ENCODE peak calls at places on chromosomes 1 and 21, in four cellular contexts. U is SJCRH30; Z is stimulated activated CD8-positive, alpha-beta memory T cell treated with anti-CD3 and anti-CD28 coated beads, Interleukin-12 subunit alpha, Interleukin-12 subunit beta, amount 100 ng/mL, for 1 hour; O is sigmoid colon. K is an unnamed sample.

GRCh38 chr1:32666866-32667566 is 16.0 kb downstream of the RBBP4 start:
- DNase-seq in U (no peak), Z (no peak), O (no peak), K (no peak)

GRCh38 chr1:218030846-218031245 is 254.2 kb upstream of the RRP15 start:
- DNase-seq in U (no peak), Z (no peak), O (no peak), K (no peak)

GRCh38 chr1:245969274-245969673 is 537.8 kb downstream of the SMYD3 start:
- DNase-seq in U (no peak), Z (no peak), O (no peak), K (no peak)

GRCh38 chr1:91533625-91534024 is 33.0 kb downstream of the CDC7 start:
- DNase-seq in U (no peak), Z (no peak), O (no peak), K (no peak)

GRCh38 chr1:228921473-228921872 is 186.2 kb downstream of the RHOU start:
- DNase-seq in U (no peak), Z (no peak), O (peak), K (no peak)

GRCh38 chr1:236284291-236284711 is 2.5 kb upstream of the ERO1B start:
- DNase-seq in U (no peak), Z (no peak), O (no peak), K (no peak)

GRCh38 chr1:22327411-22327810 is 124.2 kb upstream of the ZBTB40 start:
- DNase-seq in U (no peak), Z (no peak), O (peak), K (no peak)

GRCh38 chr1:101008229-101008628 is 17.4 kb downstream of the DPH5 start:
- DNase-seq in U (no peak), Z (no peak), O (no peak), K (no peak)

GRCh38 chr1:24898909-24899439 is 31.1 kb downstream of the RUNX3 start:
- DNase-seq in U (no peak), Z (no peak), O (peak), K (peak)

GRCh38 chr1:117676615-117677130 is 70.8 kb downstream of the TENT5C start:
- DNase-seq in U (no peak), Z (no peak), O (no peak), K (no peak)

GRCh38 chr1:52633291-52633754 is 355 bp downstream of the SHISAL2A start:
- DNase-seq in U (no peak), Z (no peak), O (no peak), K (no peak)

GRCh38 chr1:235018161-235018560 is 110.5 kb downstream of the TOMM20 start:
- DNase-seq in U (peak), Z (no peak), O (peak), K (peak)

GRCh38 chr1:169105087-169105433 is 1.4 kb upstream of the ATP1B1 start:
- DNase-seq in U (no peak), Z (no peak), O (no peak), K (no peak)

GRCh38 chr1:213244664-213245091 is 193.6 kb downstream of the RPS6KC1 start:
- DNase-seq in U (peak), Z (peak), O (no peak), K (no peak)

GRCh38 chr1:37853157-37853556 is 6.2 kb downstream of the MTF1 start:
- DNase-seq in U (no peak), Z (no peak), O (no peak), K (no peak)

GRCh38 chr21:40511976-40512375 is 335.0 kb downstream of the DSCAM start:
- DNase-seq in U (no peak), Z (no peak), O (no peak), K (no peak)

GRCh38 chr1:180057883-180058396 is 96.7 kb upstream of the QSOX1 start:
- DNase-seq in U (no peak), Z (no peak), O (no peak), K (no peak)

GRCh38 chr1:38239258-38239657 is 192.7 kb upstream of the POU3F1 start:
- DNase-seq in U (peak), Z (no peak), O (no peak), K (peak)

GRCh38 chr1:203146537-203146936 is 19.0 kb downstream of the ADORA1 start:
- DNase-seq in U (no peak), Z (no peak), O (no peak), K (no peak)

GRCh38 chr21:15298306-15298705 is 233.5 kb upstream of the NRIP1 start:
- DNase-seq in U (no peak), Z (no peak), O (no peak), K (no peak)

GRCh38 chr1:171113377-171113776 is 22.7 kb downstream of the FMO3 start:
- DNase-seq in U (no peak), Z (no peak), O (no peak), K (no peak)

GRCh38 chr1:232551281-232551835 is 78.6 kb downstream of the SIPA1L2 start:
- DNase-seq in U (no peak), Z (no peak), O (no peak), K (no peak)

GRCh38 chr1:182990413-182991144 is 32.6 kb upstream of the LAMC1 start:
- DNase-seq in U (no peak), Z (no peak), O (no peak), K (no peak)

GRCh38 chr1:205251576-205251975 is 23.8 kb downstream of the TMCC2 start:
- DNase-seq in U (no peak), Z (no peak), O (no peak), K (no peak)

GRCh38 chr1:241590734-241591133 is 49.4 kb downstream of the CHML start:
- DNase-seq in U (no peak), Z (no peak), O (no peak), K (no peak)

GRCh38 chr1:53644496-53644895 is 94.5 kb downstream of the GLIS1 start:
- DNase-seq in U (no peak), Z (no peak), O (peak), K (peak)

GRCh38 chr1:19478241-19478780 is 7.0 kb downstream of the CAPZB start:
- DNase-seq in U (no peak), Z (no peak), O (no peak), K (no peak)

GRCh38 chr1:26694597-26695416 is 1.0 kb upstream of the ARID1A start:
- DNase-seq in U (peak), Z (no peak), O (no peak), K (no peak)

GRCh38 chr1:1299686-1300351 is 7.9 kb downstream of the ACAP3 start:
- DNase-seq in U (no peak), Z (no peak), O (no peak), K (no peak)

GRCh38 chr1:43975249-43975961 is 645 bp downstream of the ATP6V0B start:
- DNase-seq in U (peak), Z (no peak), O (peak), K (no peak)

GRCh38 chr1:83996621-83997020 is 2.3 kb downstream of the TTLL7 start:
- DNase-seq in U (peak), Z (no peak), O (no peak), K (no peak)